ENCODE peak calls at places on chromosomes 13 and 19, in eight cellular contexts. Q is tibial nerve, J is GM12878, R is A549, E is stomach, L is suprapubic skin, C is transverse colon, Z is K562. Y is an unnamed sample.

GRCh38 chr19:45473366-45474190 is 5.8 kb downstream of the FOSB start:
- DNase-seq in J (no peak), L (peak; percentile 84), Q (no peak), R (no peak), C (no peak), Z (no peak), E (no peak), Y (no peak)

GRCh38 chr19:57850553-57851017 is 926 bp downstream of the ZNF587 start:
- DNase-seq in J (no peak), E (peak; percentile 56), Z (peak; percentile 41), C (peak; percentile 75), Q (no peak), R (peak; percentile 15), L (no peak), Y (no peak)

GRCh38 chr19:49676136-49676689 is 858 bp upstream of the PRMT1 start:
- DNase-seq in L (peak; percentile 94), C (peak; percentile 90), R (peak; percentile 91), E (peak; percentile 84), J (peak; percentile 84), Q (peak; percentile 69), Z (peak; percentile 74), Y (no peak)

GRCh38 chr19:38850976-38851621 is 1.3 kb upstream of the HNRNPL start:
- DNase-seq in R (no peak), E (no peak), J (no peak), Z (no peak), L (peak; percentile 83), Q (no peak), C (peak; percentile 48), Y (peak; percentile 78)

GRCh38 chr13:64774915-64775314 is 2455.2 kb downstream of the PCDH9 start:
- DNase-seq in E (no peak), Z (no peak), C (no peak), R (no peak), L (no peak), J (no peak), Q (no peak), Y (no peak)

GRCh38 chr13:35469781-35470380 is 6.6 kb downstream of the MAB21L1 start:
- DNase-seq in Z (no peak), R (no peak), Q (no peak), J (no peak), L (no peak), C (no peak), E (no peak), Y (no peak)

GRCh38 chr19:13087795-13088537 is 14.7 kb downstream of the LYL1 start:
- DNase-seq in R (no peak), J (no peak), C (no peak), Q (no peak), Z (no peak), E (no peak), L (no peak), Y (peak; percentile 33)

GRCh38 chr19:1360126-1360817 is 23.4 kb upstream of the NDUFS7 start:
- DNase-seq in L (no peak), Z (no peak), Q (no peak), R (no peak), C (no peak), J (no peak), E (no peak), Y (no peak)

GRCh38 chr13:37652596-37652995 is 54.0 kb upstream of the POSTN start:
- DNase-seq in E (no peak), L (no peak), R (no peak), Z (no peak), Q (no peak), C (no peak), J (no peak), Y (no peak)

GRCh38 chr13:45876781-45877180 is 25.2 kb upstream of the SIAH3 start:
- DNase-seq in C (no peak), Z (no peak), E (no peak), L (no peak), R (no peak), J (no peak), Q (no peak), Y (no peak)

GRCh38 chr13:42466609-42467008 is 107.3 kb upstream of the TNFSF11 start:
- DNase-seq in R (no peak), Z (no peak), L (no peak), E (no peak), J (no peak), Q (no peak), C (no peak), Y (no peak)

GRCh38 chr13:43303040-43303729 is 279.8 kb downstream of the DNAJC15 start:
- DNase-seq in Q (no peak), L (no peak), E (peak; percentile 78), Z (no peak), R (no peak), C (peak; percentile 28), J (no peak), Y (peak; percentile 41)

GRCh38 chr19:11203194-11204075 is 6.1 kb upstream of the KANK2 start:
- DNase-seq in E (peak; percentile 59), J (no peak), R (peak; percentile 72), L (peak; percentile 89), C (peak; percentile 67), Z (peak; percentile 96), Q (peak; percentile 65), Y (peak; percentile 94)

GRCh38 chr13:106143392-106143791 is 392.1 kb downstream of the EFNB2 start:
- DNase-seq in J (no peak), Z (no peak), C (no peak), R (no peak), E (no peak), L (no peak), Q (no peak), Y (no peak)

GRCh38 chr13:48585456-48585840 is 52.6 kb upstream of the RCBTB2 start:
- DNase-seq in R (no peak), E (peak; percentile 58), Z (no peak), J (no peak), Q (no peak), C (peak; percentile 31), L (no peak), Y (no peak)

GRCh38 chr19:52369463-52370340 is at the start of gene ZNF880:
- DNase-seq in E (peak; percentile 92), Z (peak; percentile 39), Q (peak; percentile 89), L (peak; percentile 95), J (peak; percentile 38), R (peak; percentile 6), C (peak; percentile 90), Y (peak; percentile 93)
- TF ChIP-seq POLR2A in E (no peak), Z (no peak), Q (peak; percentile 37), L (peak; percentile 72), J (peak; percentile 89), R (no peak), C (peak; percentile 48), Y (peak; percentile 61)

GRCh38 chr13:74450976-74451375 is 316.8 kb upstream of the KLF12 start:
- DNase-seq in R (no peak), Z (no peak), C (no peak), E (no peak), J (no peak), Q (no peak), L (no peak), Y (no peak)
- TF ChIP-seq EP300 in R (no peak), Z (no peak), C (no peak), E (no peak), J (no peak), Q (no peak), L (no peak), Y (no peak)

DNA sequence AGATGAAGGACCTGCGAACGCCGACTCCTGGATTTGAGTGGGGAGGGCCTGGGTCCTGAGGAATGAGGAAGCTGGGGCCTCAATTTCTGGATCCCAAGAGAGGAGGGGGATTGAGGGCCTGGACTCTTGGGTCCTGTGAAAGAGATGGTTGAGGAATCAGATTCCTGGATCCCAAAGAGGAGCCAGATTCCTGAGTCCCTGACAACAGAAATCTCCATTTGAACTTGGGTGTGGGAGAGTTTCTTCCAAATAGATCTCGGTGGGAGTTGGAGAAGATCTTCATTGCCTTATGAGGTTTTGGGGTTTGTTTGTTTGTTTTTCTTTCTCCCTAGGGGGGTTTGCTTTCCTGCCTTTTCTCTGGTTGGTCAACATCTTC is 624 bp downstream of the PSENEN start:
- DNase-seq in R (no peak), Z (no peak), L (no peak), C (no peak), Q (no peak), J (no peak), E (no peak), Y (no peak)
- H3K27ac ChIP-seq in R (peak overlapping the region; percentile 93), Z (peak overlapping the region; percentile 62), L (peak overlapping the region; percentile 100), C (peak overlapping the region; percentile 99), Q (peak overlapping the region; percentile 61), J (peak overlapping the region; percentile 80), E (peak overlapping the region; percentile 100), Y (no peak overlapping the region)

GRCh38 chr13:82165396-82166174 is 1716.7 kb downstream of the SLITRK1 start:
- DNase-seq in E (no peak), L (no peak), C (no peak), R (no peak), Z (no peak), J (no peak), Q (no peak), Y (no peak)
- TF ChIP-seq POLR2A in E (no peak), L (no peak), C (no peak), R (no peak), Z (no peak), J (no peak), Q (no peak), Y (no peak)

GRCh38 chr13:75195479-75196111 is 286.4 kb downstream of the TBC1D4 start:
- DNase-seq in R (no peak), J (no peak), Z (no peak), E (no peak), C (no peak), L (no peak), Q (no peak), Y (no peak)

GRCh38 chr13:75197803-75198202 is 284.2 kb downstream of the TBC1D4 start:
- DNase-seq in E (no peak), R (no peak), Z (no peak), J (no peak), C (no peak), Q (no peak), L (no peak), Y (peak; percentile 34)

GRCh38 chr13:75196112-75196855 is 285.7 kb downstream of the TBC1D4 start:
- DNase-seq in Z (no peak), R (no peak), Q (no peak), J (no peak), C (no peak), L (no peak), E (no peak), Y (no peak)

DNA sequence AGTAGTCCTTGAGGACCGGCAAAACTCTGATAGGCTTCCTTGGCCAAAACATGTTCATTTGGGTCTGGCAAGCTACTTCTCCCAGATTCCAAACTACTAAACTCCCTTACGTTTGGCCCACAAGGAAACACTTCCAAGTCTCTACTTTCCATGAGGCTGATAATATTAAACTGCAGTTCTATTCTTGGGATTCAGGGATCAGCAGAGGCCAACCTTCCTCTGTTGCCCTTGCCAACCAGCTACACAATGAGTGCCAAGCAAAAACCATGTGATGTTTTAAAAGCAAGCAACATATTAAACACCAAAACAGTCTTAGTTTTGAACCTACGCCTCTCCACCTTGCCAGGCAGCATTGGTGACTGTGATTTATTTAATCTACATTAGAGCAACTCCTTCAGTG is 287.3 kb downstream of the TBC1D4 start:
- DNase-seq in Z (no peak), E (no peak), J (no peak), Q (no peak), L (no peak), C (no peak), R (no peak), Y (no peak)
- TF ChIP-seq EP300 in Z (no peak), E (no peak), J (no peak), Q (no peak), L (no peak), C (no peak), R (no peak), Y (no peak)

Y was measured in ovary.